ENCODE peak calls at places on chromosomes 13 and 19, in six cellular contexts. G, Z, Y, L, H and I are unnamed samples.

GRCh38 chr19:51327066-51327985 is 14.6 kb downstream of the VSIG10L start:
- DNase-seq in G (no peak), Z (peak), Y (peak), L (no peak), H (no peak), I (peak)

GRCh38 chr19:7673995-7674667 is 2.8 kb upstream of the MCEMP1 start:
- DNase-seq in G (peak), Z (no peak), Y (peak), L (no peak), H (peak), I (peak)

GRCh38 chr13:71677114-71677513 is 189.9 kb downstream of the DACH1 start:
- DNase-seq in G (no peak), Z (no peak), Y (no peak), L (no peak), H (no peak), I (no peak)

GRCh38 chr19:56110515-56111448 is 10.3 kb downstream of the ZNF787 start:
- DNase-seq in G (no peak), Z (no peak), Y (no peak), L (no peak), H (no peak), I (no peak)

GRCh38 chr13:99380921-99381645 is 73.9 kb upstream of the GPR183 start:
- DNase-seq in G (no peak), Z (peak), Y (no peak), L (no peak), H (no peak), I (no peak)

GRCh38 chr19:46674416-46675178 is 13.6 kb upstream of the DACT3 start:
- DNase-seq in G (no peak), Z (no peak), Y (no peak), L (no peak), H (no peak), I (no peak)

GRCh38 chr13:35856084-35856483 is 275.1 kb downstream of the DCLK1 start:
- DNase-seq in G (no peak), Z (no peak), Y (no peak), L (no peak), H (no peak), I (no peak)

GRCh38 chr19:7698583-7698982 is 3.3 kb downstream of the FCER2 start:
- DNase-seq in G (no peak), Z (no peak), Y (no peak), L (no peak), H (no peak), I (no peak)

GRCh38 chr19:14786421-14786851 is 8.1 kb upstream of the ADGRE2 start:
- DNase-seq in G (no peak), Z (peak), Y (peak), L (no peak), H (no peak), I (peak)

GRCh38 chr13:44692173-44692713 is 116.1 kb upstream of the TSC22D1 start:
- DNase-seq in G (no peak), Z (no peak), Y (no peak), L (no peak), H (peak), I (no peak)

GRCh38 chr19:46601318-46602224 is at the start of gene CALM3:
- DNase-seq in G (no peak), Z (no peak), Y (no peak), L (no peak), H (no peak), I (peak)

GRCh38 chr19:48656840-48657474 is 11.0 kb upstream of the CA11 start:
- DNase-seq in G (no peak), Z (no peak), Y (peak), L (no peak), H (peak), I (no peak)

GRCh38 chr13:28100149-28101121 is at the start of gene FLT3:
- DNase-seq in G (peak), Z (no peak), Y (peak), L (no peak), H (peak), I (peak)

GRCh38 chr13:44879452-44880058 is 109.7 kb downstream of the NUFIP1 start:
- DNase-seq in G (no peak), Z (no peak), Y (peak), L (no peak), H (peak), I (no peak)